ENCODE peak calls at places on chromosomes 16 and 17, in four cellular contexts. One of them, this sample, is unnamed.

GRCh38 chr17:41500131-41500911 is 5.1 kb downstream of the KRT13 start:
- DNase-seq in KBM-7: no peak
- DNase-seq in activated naive CD4-positive, alpha-beta T cell: no peak
- DNase-seq in AG08396: peak
- DNase-seq in this sample: no peak

GRCh38 chr17:9676742-9677387 is 31.5 kb downstream of the USP43 start:
- DNase-seq in AG08396: no peak
- DNase-seq in activated naive CD4-positive, alpha-beta T cell: no peak
- DNase-seq in KBM-7: no peak
- DNase-seq in this sample: no peak

GRCh38 chr16:4613636-4614570 is 785 bp downstream of the UBALD1 start:
- DNase-seq in KBM-7: peak
- DNase-seq in activated naive CD4-positive, alpha-beta T cell: peak
- DNase-seq in AG08396: peak
- DNase-seq in this sample: no peak

GRCh38 chr17:37815516-37815915 is 70.7 kb upstream of the HNF1B start:
- DNase-seq in AG08396: no peak
- DNase-seq in activated naive CD4-positive, alpha-beta T cell: no peak
- DNase-seq in KBM-7: no peak
- DNase-seq in this sample: no peak

GRCh38 chr17:67245694-67246397 is 850 bp upstream of the HELZ start:
- DNase-seq in AG08396: peak
- DNase-seq in KBM-7: no peak
- DNase-seq in activated naive CD4-positive, alpha-beta T cell: peak
- DNase-seq in this sample: peak

GRCh38 chr17:27878776-27879562 is 14.2 kb downstream of the LYRM9 start:
- DNase-seq in AG08396: no peak
- DNase-seq in activated naive CD4-positive, alpha-beta T cell: peak
- DNase-seq in KBM-7: no peak
- DNase-seq in this sample: no peak

GRCh38 chr17:75769536-75769935 is 4.5 kb upstream of the GALK1 start:
- DNase-seq in AG08396: no peak
- DNase-seq in KBM-7: no peak
- DNase-seq in activated naive CD4-positive, alpha-beta T cell: no peak
- DNase-seq in this sample: no peak

GRCh38 chr17:44633998-44634397 is 22.3 kb upstream of the MEIOC start:
- DNase-seq in activated naive CD4-positive, alpha-beta T cell: no peak
- DNase-seq in KBM-7: no peak
- DNase-seq in AG08396: no peak
- DNase-seq in this sample: no peak

GRCh38 chr16:88529596-88529995 is 40.6 kb upstream of the ZC3H18 start:
- DNase-seq in AG08396: no peak
- DNase-seq in activated naive CD4-positive, alpha-beta T cell: no peak
- DNase-seq in KBM-7: no peak
- DNase-seq in this sample: no peak

GRCh38 chr17:64448665-64449512 is at the start of gene MILR1:
- DNase-seq in AG08396: peak
- DNase-seq in activated naive CD4-positive, alpha-beta T cell: no peak
- DNase-seq in KBM-7: peak
- DNase-seq in this sample: no peak

GRCh38 chr17:11308550-11308949 is 67.5 kb downstream of the SHISA6 start:
- DNase-seq in AG08396: no peak
- DNase-seq in activated naive CD4-positive, alpha-beta T cell: no peak
- DNase-seq in KBM-7: no peak
- DNase-seq in this sample: no peak

GRCh38 chr17:2386400-2387085 is 14.3 kb downstream of the MNT start:
- DNase-seq in activated naive CD4-positive, alpha-beta T cell: no peak
- DNase-seq in AG08396: no peak
- DNase-seq in KBM-7: no peak
- DNase-seq in this sample: no peak

GRCh38 chr17:82193520-82194236 is 19.0 kb downstream of the CCDC57 start:
- DNase-seq in activated naive CD4-positive, alpha-beta T cell: no peak
- DNase-seq in KBM-7: no peak
- DNase-seq in AG08396: no peak
- DNase-seq in this sample: no peak

GRCh38 chr16:68548947-68549346 is 9.9 kb downstream of the ZFP90 start:
- DNase-seq in AG08396: no peak
- DNase-seq in KBM-7: peak
- DNase-seq in activated naive CD4-positive, alpha-beta T cell: peak
- DNase-seq in this sample: no peak

GRCh38 chr17:44345497-44346026 is 460 bp downstream of the GRN start:
- DNase-seq in activated naive CD4-positive, alpha-beta T cell: peak
- DNase-seq in AG08396: peak
- DNase-seq in KBM-7: peak
- DNase-seq in this sample: no peak

GRCh38 chr16:83315271-83315670 is 492.5 kb upstream of the HSBP1 start:
- DNase-seq in KBM-7: no peak
- DNase-seq in activated naive CD4-positive, alpha-beta T cell: no peak
- DNase-seq in AG08396: no peak
- DNase-seq in this sample: no peak

GRCh38 chr16:2751577-2752034 is 832 bp upstream of the SRRM2 start:
- DNase-seq in KBM-7: no peak
- DNase-seq in AG08396: no peak
- DNase-seq in activated naive CD4-positive, alpha-beta T cell: no peak
- DNase-seq in this sample: no peak

GRCh38 chr16:35752012-35752772 is 2292.8 kb downstream of the TP53TG3F start:
- DNase-seq in activated naive CD4-positive, alpha-beta T cell: no peak
- DNase-seq in AG08396: no peak
- DNase-seq in KBM-7: no peak
- DNase-seq in this sample: no peak